ENCODE peak calls at places on chromosomes 3 and 15, in four cellular contexts. One of them, this sample, is unnamed.

GRCh38 chr3:127366383-127366782 is 78.5 kb upstream of the PRR20G start:
- DNase-seq in SK-N-SH: no peak
- DNase-seq in activated gamma-delta T cell treated with Interleukin-2 at 50 U/mL for 16 hours: no peak
- DNase-seq in foreskin fibroblast: peak; percentile 6
- DNase-seq in this sample: no peak

GRCh38 chr3:11953778-11954177 is 50.4 kb upstream of the SYN2 start:
- DNase-seq in foreskin fibroblast: no peak
- DNase-seq in SK-N-SH: peak; percentile 20
- DNase-seq in activated gamma-delta T cell treated with Interleukin-2 at 50 U/mL for 16 hours: no peak
- DNase-seq in this sample: no peak

GRCh38 chr3:99714146-99714545 is 75.8 kb downstream of the COL8A1 start:
- DNase-seq in SK-N-SH: no peak
- DNase-seq in foreskin fibroblast: peak; percentile 64
- DNase-seq in activated gamma-delta T cell treated with Interleukin-2 at 50 U/mL for 16 hours: no peak
- DNase-seq in this sample: no peak

GRCh38 chr3:43879166-43879565 is 188.4 kb downstream of the ABHD5 start:
- DNase-seq in foreskin fibroblast: peak; percentile 58
- DNase-seq in SK-N-SH: no peak
- DNase-seq in activated gamma-delta T cell treated with Interleukin-2 at 50 U/mL for 16 hours: no peak
- DNase-seq in this sample: no peak

GRCh38 chr3:106428565-106428994 is 559.8 kb upstream of the CBLB start:
- DNase-seq in activated gamma-delta T cell treated with Interleukin-2 at 50 U/mL for 16 hours: no peak
- DNase-seq in foreskin fibroblast: peak; percentile 96
- DNase-seq in SK-N-SH: peak; percentile 7
- DNase-seq in this sample: no peak

GRCh38 chr3:160856450-160856849 is 100.4 kb downstream of the PPM1L start:
- DNase-seq in SK-N-SH: no peak
- DNase-seq in foreskin fibroblast: no peak
- DNase-seq in activated gamma-delta T cell treated with Interleukin-2 at 50 U/mL for 16 hours: no peak
- DNase-seq in this sample: no peak

GRCh38 chr3:43997788-43998373 is 243.8 kb upstream of the TOPAZ1 start:
- DNase-seq in SK-N-SH: no peak
- DNase-seq in foreskin fibroblast: peak; percentile 63
- DNase-seq in activated gamma-delta T cell treated with Interleukin-2 at 50 U/mL for 16 hours: no peak
- DNase-seq in this sample: no peak

GRCh38 chr3:195445885-195446284 is 3.1 kb upstream of the ACAP2 start:
- DNase-seq in activated gamma-delta T cell treated with Interleukin-2 at 50 U/mL for 16 hours: no peak
- DNase-seq in foreskin fibroblast: no peak
- DNase-seq in SK-N-SH: no peak
- DNase-seq in this sample: no peak

GRCh38 chr15:67803996-67804843 is 21.1 kb upstream of the SKOR1 start:
- DNase-seq in foreskin fibroblast: no peak
- DNase-seq in SK-N-SH: no peak
- DNase-seq in activated gamma-delta T cell treated with Interleukin-2 at 50 U/mL for 16 hours: no peak
- DNase-seq in this sample: no peak

GRCh38 chr3:25156526-25157075 is 271.5 kb upstream of the RARB start:
- DNase-seq in activated gamma-delta T cell treated with Interleukin-2 at 50 U/mL for 16 hours: no peak
- DNase-seq in foreskin fibroblast: peak; percentile 33
- DNase-seq in SK-N-SH: no peak
- DNase-seq in this sample: no peak

GRCh38 chr3:140441006-140441405 is 236.9 kb upstream of the TRIM42 start:
- DNase-seq in foreskin fibroblast: peak; percentile 31
- DNase-seq in activated gamma-delta T cell treated with Interleukin-2 at 50 U/mL for 16 hours: no peak
- DNase-seq in SK-N-SH: no peak
- DNase-seq in this sample: no peak

GRCh38 chr15:70447927-70448698 is 315.2 kb downstream of the UACA start:
- DNase-seq in SK-N-SH: peak; percentile 57
- DNase-seq in activated gamma-delta T cell treated with Interleukin-2 at 50 U/mL for 16 hours: peak; percentile 56
- DNase-seq in foreskin fibroblast: peak; percentile 14
- DNase-seq in this sample: peak; percentile 37

GRCh38 chr15:70421197-70421482 is 323.4 kb upstream of the TLE3 start:
- DNase-seq in SK-N-SH: no peak
- DNase-seq in activated gamma-delta T cell treated with Interleukin-2 at 50 U/mL for 16 hours: no peak
- DNase-seq in foreskin fibroblast: no peak
- DNase-seq in this sample: no peak

GRCh38 chr3:43894176-43895049 is 203.7 kb downstream of the ABHD5 start:
- DNase-seq in foreskin fibroblast: peak; percentile 95
- DNase-seq in SK-N-SH: no peak
- DNase-seq in activated gamma-delta T cell treated with Interleukin-2 at 50 U/mL for 16 hours: no peak
- DNase-seq in this sample: no peak

GRCh38 chr15:76468722-76469121 is 132.1 kb downstream of the ISL2 start:
- DNase-seq in foreskin fibroblast: no peak
- DNase-seq in SK-N-SH: no peak
- DNase-seq in activated gamma-delta T cell treated with Interleukin-2 at 50 U/mL for 16 hours: no peak
- DNase-seq in this sample: no peak

GRCh38 chr3:9396301-9396631 is 1.1 kb upstream of the SETD5 start:
- DNase-seq in foreskin fibroblast: peak; percentile 95
- DNase-seq in activated gamma-delta T cell treated with Interleukin-2 at 50 U/mL for 16 hours: no peak
- DNase-seq in SK-N-SH: no peak
- DNase-seq in this sample: peak; percentile 98

GRCh38 chr3:15646924-15647511 is 45.5 kb downstream of the BTD start:
- DNase-seq in activated gamma-delta T cell treated with Interleukin-2 at 50 U/mL for 16 hours: no peak
- DNase-seq in SK-N-SH: no peak
- DNase-seq in foreskin fibroblast: peak; percentile 99
- DNase-seq in this sample: no peak

GRCh38 chr15:67927501-67928156 is 87.8 kb upstream of the RNU6-1 start:
- DNase-seq in SK-N-SH: no peak
- DNase-seq in foreskin fibroblast: peak; percentile 83
- DNase-seq in activated gamma-delta T cell treated with Interleukin-2 at 50 U/mL for 16 hours: no peak
- DNase-seq in this sample: no peak

GRCh38 chr3:113758389-113759029 is 11.7 kb downstream of the ATP6V1A start:
- DNase-seq in foreskin fibroblast: peak; percentile 61
- DNase-seq in activated gamma-delta T cell treated with Interleukin-2 at 50 U/mL for 16 hours: no peak
- DNase-seq in SK-N-SH: no peak
- DNase-seq in this sample: no peak

GRCh38 chr3:20683912-20684311 is 497.9 kb upstream of the SGO1 start:
- DNase-seq in SK-N-SH: no peak
- DNase-seq in foreskin fibroblast: peak; percentile 81
- DNase-seq in activated gamma-delta T cell treated with Interleukin-2 at 50 U/mL for 16 hours: no peak
- DNase-seq in this sample: no peak

GRCh38 chr15:25170781-25171110 is 216.0 kb downstream of the SNRPN start:
- DNase-seq in SK-N-SH: no peak
- DNase-seq in activated gamma-delta T cell treated with Interleukin-2 at 50 U/mL for 16 hours: no peak
- DNase-seq in foreskin fibroblast: no peak
- DNase-seq in this sample: no peak

GRCh38 chr3:68032219-68032618 is 377.8 kb upstream of the SUCLG2 start:
- DNase-seq in SK-N-SH: no peak
- DNase-seq in activated gamma-delta T cell treated with Interleukin-2 at 50 U/mL for 16 hours: no peak
- DNase-seq in foreskin fibroblast: no peak
- DNase-seq in this sample: no peak

GRCh38 chr3:71723452-71724170 is 1.6 kb downstream of the EIF4E3 start:
- DNase-seq in SK-N-SH: no peak
- DNase-seq in foreskin fibroblast: no peak
- DNase-seq in activated gamma-delta T cell treated with Interleukin-2 at 50 U/mL for 16 hours: peak; percentile 38
- DNase-seq in this sample: no peak

GRCh38 chr3:113560265-113560664 is 27.9 kb downstream of the SIDT1 start:
- DNase-seq in SK-N-SH: no peak
- DNase-seq in activated gamma-delta T cell treated with Interleukin-2 at 50 U/mL for 16 hours: no peak
- DNase-seq in foreskin fibroblast: no peak
- DNase-seq in this sample: no peak

GRCh38 chr3:143016321-143016972 is 15.1 kb downstream of the U2SURP start:
- DNase-seq in activated gamma-delta T cell treated with Interleukin-2 at 50 U/mL for 16 hours: no peak
- DNase-seq in SK-N-SH: no peak
- DNase-seq in foreskin fibroblast: no peak
- DNase-seq in this sample: no peak

GRCh38 chr3:146259880-146260589 is 9.1 kb upstream of the PLSCR4 start:
- DNase-seq in SK-N-SH: no peak
- DNase-seq in activated gamma-delta T cell treated with Interleukin-2 at 50 U/mL for 16 hours: no peak
- DNase-seq in foreskin fibroblast: no peak
- DNase-seq in this sample: no peak

GRCh38 chr3:105177558-105177957 is 189.2 kb upstream of the ALCAM start:
- DNase-seq in foreskin fibroblast: peak; percentile 57
- DNase-seq in activated gamma-delta T cell treated with Interleukin-2 at 50 U/mL for 16 hours: no peak
- DNase-seq in SK-N-SH: peak; percentile 6
- DNase-seq in this sample: no peak

GRCh38 chr3:46948830-46949671 is 27.5 kb downstream of the CCDC12 start:
- DNase-seq in SK-N-SH: no peak
- DNase-seq in activated gamma-delta T cell treated with Interleukin-2 at 50 U/mL for 16 hours: no peak
- DNase-seq in foreskin fibroblast: no peak
- DNase-seq in this sample: peak; percentile 7

GRCh38 chr3:194489736-194490612 is 3.2 kb upstream of the ATP13A3 start:
- DNase-seq in SK-N-SH: no peak
- DNase-seq in foreskin fibroblast: peak; percentile 70
- DNase-seq in activated gamma-delta T cell treated with Interleukin-2 at 50 U/mL for 16 hours: no peak
- DNase-seq in this sample: no peak

This sample was measured in SK-N-DZ.